ENCODE peak calls at places on chromosomes 6 and 20, in four cellular contexts. P is H1, M is H9, T is IMR-90. L is an unnamed sample.

GRCh38 chr6:147166360-147166944 is 37.8 kb upstream of the STXBP5 start:
- DNase-seq in P (no peak), M (no peak), T (peak; percentile 18), L (peak; percentile 30)

GRCh38 chr20:10848810-10849370 is 175.1 kb upstream of the JAG1 start:
- DNase-seq in T (peak; percentile 94), P (no peak), M (peak; percentile 30), L (peak; percentile 94)

GRCh38 chr6:96086745-96087144 is 71.0 kb downstream of the FUT9 start:
- DNase-seq in T (no peak), P (no peak), M (no peak), L (no peak)

GRCh38 chr20:58851221-58851968 is 693 bp upstream of the GNAS-AS1 start:
- DNase-seq in T (no peak), M (peak; percentile 68), P (peak; percentile 71), L (no peak)

GRCh38 chr6:13415276-13415675 is 72.1 kb downstream of the GFOD1 start:
- DNase-seq in T (no peak), M (no peak), P (no peak), L (no peak)

GRCh38 chr6:163935158-163935762 is 520.7 kb downstream of the QKI start:
- DNase-seq in P (no peak), T (peak; percentile 4), M (no peak), L (no peak)

GRCh38 chr6:16739329-16739801 is 21.9 kb downstream of the ATXN1 start:
- DNase-seq in P (no peak), M (no peak), T (peak; percentile 76), L (peak; percentile 63)

GRCh38 chr6:43730634-43731033 is 39.4 kb upstream of the VEGFA start:
- DNase-seq in P (no peak), M (no peak), T (no peak), L (no peak)

GRCh38 chr6:13248053-13248452 is 80.3 kb downstream of the TBC1D7 start:
- DNase-seq in M (peak; percentile 50), T (peak; percentile 61), P (no peak), L (peak; percentile 58)

GRCh38 chr6:158819213-158819976 is at the start of gene EZR:
- DNase-seq in T (peak; percentile 57), M (peak; percentile 89), P (peak; percentile 86), L (peak; percentile 54)

GRCh38 chr6:1778693-1779235 is 169.0 kb downstream of the FOXC1 start:
- DNase-seq in T (no peak), P (no peak), M (no peak), L (no peak)

GRCh38 chr20:37243937-37244571 is 17.6 kb downstream of the GHRH start:
- DNase-seq in M (no peak), T (no peak), P (no peak), L (no peak)

GRCh38 chr6:36126553-36127458 is 3.5 kb upstream of the MAPK13 start:
- DNase-seq in T (peak; percentile 69), P (no peak), M (no peak), L (peak; percentile 82)

GRCh38 chr20:4811661-4812181 is 90.0 kb downstream of the PRND start:
- DNase-seq in P (no peak), T (no peak), M (no peak), L (no peak)

GRCh38 chr6:36118550-36119107 is 11.7 kb upstream of the MAPK13 start:
- DNase-seq in M (no peak), T (no peak), P (no peak), L (peak; percentile 60)

GRCh38 chr20:41029150-41029872 is 689 bp downstream of the TOP1 start:
- DNase-seq in M (no peak), P (peak; percentile 64), T (no peak), L (peak; percentile 52)

DNA sequence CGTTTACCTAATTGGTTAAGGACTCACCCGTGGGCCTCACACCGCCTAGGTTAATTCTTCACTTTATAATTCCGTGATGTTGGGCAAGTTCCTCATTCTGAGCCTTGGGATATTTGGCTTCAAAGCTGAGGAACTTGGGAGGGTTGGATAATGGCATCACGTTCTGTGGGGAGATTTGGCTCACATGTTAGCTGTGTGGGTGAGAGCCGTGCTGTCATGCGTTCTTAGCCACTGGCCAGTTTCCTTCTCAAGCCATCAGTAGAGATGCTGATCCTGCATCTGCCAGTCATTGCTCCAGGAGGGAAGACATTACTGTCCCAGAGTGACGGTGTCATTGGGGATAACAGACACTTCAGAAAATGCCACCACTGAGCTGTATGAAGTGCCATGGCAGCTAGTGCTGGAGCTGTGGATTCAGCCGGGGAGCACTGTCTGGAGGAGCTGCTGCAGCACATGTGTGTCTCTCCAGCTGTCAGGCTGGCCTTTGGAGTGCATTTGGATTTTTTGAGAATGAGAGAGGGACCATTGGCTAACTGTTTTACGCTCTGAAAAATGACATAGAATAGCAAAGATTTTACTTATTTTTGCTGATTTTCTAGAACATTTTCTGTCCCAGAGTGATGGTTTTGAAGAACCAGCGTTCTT is 16.5 kb downstream of the IGF2R start:
- DNase-seq in T (peak; percentile 58), M (no peak), P (no peak), L (no peak)
- H3K4ac ChIP-seq in T (peak overlapping the region; percentile 27), M (no peak overlapping the region), P (no peak overlapping the region), L (no peak overlapping the region)

GRCh38 chr20:46638367-46639274 is 12.6 kb downstream of the SLC13A3 start:
- DNase-seq in M (peak; percentile 58), T (no peak), P (peak; percentile 49), L (no peak)
- H4K91ac ChIP-seq in M (no peak overlapping the region), T (no peak overlapping the region), P (no peak overlapping the region), L (no peak overlapping the region)

GRCh38 chr20:5950271-5951031 is at the start of the genes MCM8 and TRMT6:
- DNase-seq in M (peak; percentile 98), T (peak; percentile 94), P (peak; percentile 94), L (peak; percentile 97)
- H3K4ac ChIP-seq in M (no peak within 1 kb of the TSS), T (peak within 1 kb of the TSS; percentile 58), P (peak within 1 kb of the TSS; percentile 11), L (no peak within 1 kb of the TSS)

GRCh38 chr20:50416269-50416863 is 93.8 kb upstream of the PTPN1 start:
- DNase-seq in P (no peak), T (no peak), M (no peak), L (no peak)
- H4K91ac ChIP-seq in P (peak overlapping the region; percentile 91), T (peak overlapping the region; percentile 95), M (no peak overlapping the region), L (peak overlapping the region; percentile 79)

GRCh38 chr20:50733644-50734349 is 2.4 kb downstream of the PARD6B start:
- DNase-seq in M (no peak), T (no peak), P (no peak), L (no peak)
- H3K4ac ChIP-seq in M (no peak overlapping the region), T (no peak overlapping the region), P (no peak overlapping the region), L (no peak overlapping the region)

L was measured in mesenchymal stem cell.